ENCODE peak calls at places on chromosomes 4 and X, in eight cellular contexts. I, K, Q, F, C, V, N and U are unnamed samples.
A peak's percentile ranks its signal among the peaks of the same experiment; 100 is the strongest.

GRCh38 chr4:100984901-100985300 is 362.4 kb downstream of the PPP3CA start:
- DNase-seq in F (no peak), C (no peak), Q (no peak), V (no peak), N (no peak), I (no peak), K (no peak), U (peak; percentile 73)

GRCh38 chr4:57910151-57910550 is 800.0 kb upstream of the IGFBP7 start:
- DNase-seq in Q (no peak), V (no peak), N (no peak), C (no peak), F (no peak), K (no peak), I (no peak), U (no peak)

GRCh38 chr4:7041851-7042696 is 1.1 kb upstream of the TADA2B start:
- DNase-seq in I (peak; percentile 27), Q (no peak), F (peak; percentile 8), V (peak; percentile 57), K (peak; percentile 81), C (peak; percentile 75), N (peak; percentile 87), U (peak; percentile 63)

GRCh38 chrX:119181491-119181890 is 53.9 kb upstream of the KIAA1210 start:
- DNase-seq in F (no peak), K (no peak), I (no peak), C (peak; percentile 18), V (no peak), N (no peak), Q (no peak), U (peak; percentile 48)

GRCh38 chr4:81807927-81808672 is 336.4 kb upstream of the RASGEF1B start:
- DNase-seq in C (no peak), Q (no peak), F (no peak), N (no peak), K (peak; percentile 100), V (no peak), I (no peak), U (no peak)

GRCh38 chr4:99832313-99832712 is 15.7 kb downstream of the DAPP1 start:
- DNase-seq in F (no peak), V (no peak), K (no peak), I (no peak), N (no peak), C (no peak), Q (no peak), U (no peak)

GRCh38 chr4:54015421-54016065 is 48.9 kb downstream of the CHIC2 start:
- DNase-seq in V (no peak), F (no peak), I (no peak), C (no peak), N (no peak), K (no peak), Q (no peak), U (no peak)

GRCh38 chr4:172202480-172203076 is 389.4 kb downstream of the GALNTL6 start:
- DNase-seq in I (no peak), N (no peak), K (peak; percentile 9), C (no peak), F (no peak), V (peak; percentile 12), Q (peak; percentile 14), U (peak; percentile 0)

GRCh38 chrX:67544281-67544680 is 460 bp downstream of the AR start:
- DNase-seq in C (peak; percentile 54), F (no peak), N (peak; percentile 40), I (no peak), K (no peak), Q (peak; percentile 20), V (no peak), U (peak; percentile 12)

GRCh38 chr4:129675036-129675435 is 579.1 kb downstream of the C4orf33 start:
- DNase-seq in I (no peak), F (no peak), N (no peak), K (no peak), C (no peak), V (no peak), Q (no peak), U (no peak)

GRCh38 chr4:78747328-78747946 is 28.7 kb upstream of the BMP2K start:
- DNase-seq in Q (peak; percentile 8), C (no peak), I (no peak), F (no peak), N (no peak), V (no peak), K (no peak), U (no peak)

GRCh38 chrX:15451913-15452312 is 41.2 kb downstream of the PIR start:
- DNase-seq in K (no peak), V (no peak), I (no peak), F (no peak), N (no peak), C (peak; percentile 51), Q (no peak), U (no peak)

GRCh38 chr4:45701616-45702015 is 422.2 kb downstream of the GABRG1 start:
- DNase-seq in N (no peak), K (no peak), Q (no peak), I (no peak), C (no peak), V (no peak), F (no peak), U (no peak)